ENCODE peak calls at places on chromosomes 12 and 14, in ten cellular contexts. R is spleen; Y is GM12865; L is stomach; F is H7; S is AG09309; O is effector memory CD4-positive, alpha-beta T cell; U is lower leg skin; Z is pancreas; I is fibroblast of pulmonary artery. B is an unnamed sample.

GRCh38 chr12:92551210-92551609 is 151.6 kb upstream of the PLEKHG7 start:
- DNase-seq in R (no peak), Y (no peak), L (no peak), F (no peak), S (no peak), O (no peak), U (no peak), Z (no peak), I (no peak), B (no peak)

GRCh38 chr14:95024380-95024779 is 132.9 kb downstream of the DICER1 start:
- DNase-seq in R (no peak), Y (no peak), L (no peak), F (no peak), S (no peak), O (no peak), U (no peak), Z (no peak), I (no peak), B (no peak)

GRCh38 chr14:105899071-105899641 is 372.8 kb downstream of the TMEM121 start:
- DNase-seq in R (peak; percentile 71), Y (no peak), L (no peak), F (no peak), S (no peak), O (no peak), U (no peak), Z (no peak), I (no peak), B (no peak)

GRCh38 chr14:78508023-78508422 is 337.9 kb downstream of the NRXN3 start:
- DNase-seq in R (no peak), Y (no peak), L (no peak), F (no peak), S (no peak), O (no peak), U (no peak), Z (no peak), I (no peak), B (no peak)

GRCh38 chr14:95327558-95328374 is 8.1 kb upstream of the CLMN start:
- DNase-seq in R (no peak), Y (peak; percentile 95), L (no peak), F (no peak), S (no peak), O (no peak), U (no peak), Z (no peak), I (no peak), B (no peak)

GRCh38 chr14:52906141-52906601 is 44.7 kb downstream of the FERMT2 start:
- DNase-seq in R (no peak), Y (no peak), L (no peak), F (no peak), S (no peak), O (no peak), U (no peak), Z (no peak), I (peak; percentile 85), B (peak; percentile 87)

GRCh38 chr12:46983959-46984833 is 95.2 kb upstream of the PCED1B start:
- DNase-seq in R (no peak), Y (peak; percentile 59), L (no peak), F (peak; percentile 57), S (no peak), O (no peak), U (no peak), Z (no peak), I (peak; percentile 78), B (peak; percentile 81)

GRCh38 chr14:50666772-50667490 is 1.2 kb downstream of the SAV1 start:
- DNase-seq in R (no peak), Y (peak; percentile 64), L (peak; percentile 50), F (peak; percentile 43), S (no peak), O (no peak), U (peak; percentile 53), Z (peak; percentile 34), I (peak; percentile 77), B (peak; percentile 79)

GRCh38 chr12:79933580-79934264 is 1.2 kb downstream of the PPP1R12A start:
- DNase-seq in R (no peak), Y (peak; percentile 48), L (no peak), F (peak; percentile 5), S (no peak), O (no peak), U (no peak), Z (no peak), I (peak; percentile 25), B (peak; percentile 30)

GRCh38 chr12:47590771-47591368 is 115.0 kb downstream of the RPAP3 start:
- DNase-seq in R (no peak), Y (no peak), L (no peak), F (peak; percentile 32), S (no peak), O (no peak), U (no peak), Z (no peak), I (no peak), B (no peak)

GRCh38 chr12:124391340-124392261 is 96.7 kb downstream of the RFLNA start:
- DNase-seq in R (peak; percentile 95), Y (peak; percentile 71), L (peak; percentile 55), F (peak; percentile 64), S (no peak), O (no peak), U (no peak), Z (no peak), I (no peak), B (peak; percentile 47)

DNA sequence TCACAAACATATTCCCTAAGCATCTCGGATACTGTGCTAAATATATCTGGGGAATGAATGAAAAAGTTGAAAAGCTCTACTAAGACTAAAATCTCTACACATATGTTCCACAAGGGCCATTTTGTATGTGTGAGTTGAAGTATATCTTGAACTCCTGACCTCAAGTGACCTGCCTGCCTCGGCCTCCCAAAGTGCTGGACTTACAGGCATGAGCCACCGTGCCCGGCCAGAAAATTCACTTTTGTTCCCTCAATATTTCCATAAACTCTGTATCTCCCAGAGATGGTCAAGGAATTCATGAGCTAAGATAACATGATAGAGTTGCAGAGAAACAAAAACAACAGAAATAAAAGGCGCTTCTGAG is 1.5 kb upstream of the TUBA1C start:
- DNase-seq in R (no peak), Y (no peak), L (no peak), F (no peak), S (no peak), O (no peak), U (no peak), Z (no peak), I (no peak), B (no peak)
- H3K4me3 ChIP-seq in R (peak overlapping the region; percentile 99), Y (peak overlapping the region; percentile 83), L (no peak overlapping the region), F (no peak overlapping the region), S (no peak overlapping the region), O (no peak overlapping the region), U (no peak overlapping the region), Z (no peak overlapping the region), I (no peak overlapping the region), B (no peak overlapping the region)

GRCh38 chr14:68815288-68816182 is 22.7 kb upstream of the ZFP36L1 start:
- DNase-seq in R (peak; percentile 87), Y (peak; percentile 70), L (no peak), F (peak; percentile 37), S (no peak), O (no peak), U (no peak), Z (no peak), I (no peak), B (peak; percentile 16)
- H3K4me3 ChIP-seq in R (peak overlapping the region; percentile 71), Y (peak overlapping the region; percentile 59), L (peak overlapping the region; percentile 37), F (no peak overlapping the region), S (peak overlapping the region; percentile 21), O (peak overlapping the region; percentile 45), U (no peak overlapping the region), Z (no peak overlapping the region), I (peak overlapping the region; percentile 24), B (peak overlapping the region; percentile 47)

GRCh38 chr12:16588812-16589211 is 17.1 kb downstream of the LMO3 start:
- DNase-seq in R (no peak), Y (no peak), L (no peak), F (no peak), S (no peak), O (no peak), U (no peak), Z (no peak), I (peak; percentile 34), B (no peak)

GRCh38 chr12:16585781-16586180 is 20.2 kb downstream of the LMO3 start:
- DNase-seq in R (no peak), Y (no peak), L (no peak), F (no peak), S (no peak), O (no peak), U (no peak), Z (no peak), I (no peak), B (no peak)

GRCh38 chr12:16586350-16587109 is 19.4 kb downstream of the LMO3 start:
- DNase-seq in R (no peak), Y (no peak), L (no peak), F (no peak), S (no peak), O (no peak), U (no peak), Z (peak; percentile 44), I (peak; percentile 98), B (peak; percentile 97)

GRCh38 chr12:16587514-16587913 is 18.4 kb downstream of the LMO3 start:
- DNase-seq in R (no peak), Y (no peak), L (no peak), F (no peak), S (no peak), O (no peak), U (no peak), Z (no peak), I (no peak), B (no peak)

DNA sequence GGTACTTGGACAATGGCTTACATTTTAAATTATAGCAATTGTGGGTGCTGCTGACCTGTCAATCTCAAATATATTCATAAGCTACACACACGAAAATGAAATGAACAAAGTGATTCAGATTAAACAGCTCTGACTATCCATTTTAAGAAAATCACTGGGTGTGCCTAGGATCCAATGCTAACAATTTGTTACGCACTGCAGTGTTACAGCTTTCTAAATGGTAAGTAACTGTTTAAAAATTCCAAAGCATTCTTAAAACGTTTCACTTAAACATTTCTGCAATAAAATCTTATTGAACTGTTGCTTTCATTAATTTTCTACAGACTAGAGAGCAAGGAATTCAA is 18.9 kb downstream of the LMO3 start:
- DNase-seq in R (no peak), Y (no peak), L (no peak), F (no peak), S (no peak), O (no peak), U (no peak), Z (no peak), I (no peak), B (no peak)
- H3K4me3 ChIP-seq in R (no peak overlapping the region), Y (no peak overlapping the region), L (no peak overlapping the region), F (no peak overlapping the region), S (no peak overlapping the region), O (no peak overlapping the region), U (no peak overlapping the region), Z (no peak overlapping the region), I (no peak overlapping the region), B (no peak overlapping the region)

DNA sequence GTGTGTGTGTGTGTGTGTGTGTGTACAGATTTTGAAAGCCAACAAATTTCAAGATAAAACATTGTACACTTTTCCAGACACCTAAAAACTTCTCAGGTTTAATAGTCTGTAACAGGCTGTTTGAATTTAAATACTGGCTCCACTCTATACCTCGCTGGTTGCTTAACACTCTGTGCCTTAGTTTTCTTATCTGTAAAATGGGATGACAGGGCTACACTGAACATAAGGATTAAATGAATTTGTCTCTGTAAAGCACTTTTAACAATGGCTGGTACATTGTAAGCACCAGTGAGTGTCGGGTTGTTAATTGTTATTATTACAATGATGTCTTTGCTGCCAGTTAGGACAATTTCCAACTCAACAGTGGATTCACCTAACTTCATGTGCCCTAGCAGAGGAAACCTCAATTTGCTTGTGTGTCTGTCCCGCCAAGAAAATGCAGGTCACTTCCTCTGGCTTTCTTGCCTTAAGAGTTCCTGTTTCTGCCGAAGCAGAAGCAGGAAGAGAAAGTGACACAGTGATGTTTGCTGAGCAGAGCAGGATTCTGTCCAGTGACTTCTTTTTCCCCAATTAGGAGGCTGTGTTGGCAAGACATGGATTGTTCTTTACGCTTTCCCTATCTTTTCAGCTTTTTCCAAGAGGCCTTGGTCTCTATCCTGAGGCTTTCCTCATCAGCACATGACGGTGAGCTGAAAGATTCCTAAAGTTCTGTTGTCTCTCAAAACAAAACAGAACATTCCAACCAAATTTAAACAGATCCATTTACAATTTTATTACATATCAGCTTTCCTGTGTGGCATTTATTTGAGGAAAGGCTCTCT is 154.1 kb upstream of the ATP2B1 start:
- DNase-seq in R (peak; percentile 72), Y (peak; percentile 92), L (no peak), F (no peak), S (no peak), O (peak; percentile 30), U (peak; percentile 36), Z (no peak), I (no peak), B (no peak)
- H3K4me3 ChIP-seq in R (peak overlapping the region; percentile 59), Y (peak overlapping the region; percentile 70), L (no peak overlapping the region), F (no peak overlapping the region), S (no peak overlapping the region), O (peak overlapping the region; percentile 30), U (no peak overlapping the region), Z (no peak overlapping the region), I (no peak overlapping the region), B (no peak overlapping the region)

B was measured in fibroblast of the aortic adventitia.